ENCODE peak calls at places on chromosomes 3 and 15, in eight cellular contexts. One of them, this sample, is unnamed.

GRCh38 chr3:50296721-50297383 is 2.4 kb downstream of the HYAL3 start:
- DNase-seq in CD8-positive, alpha-beta T cell: no peak
- DNase-seq in BJ: no peak
- DNase-seq in ovary: no peak
- DNase-seq in body of pancreas: no peak
- DNase-seq in breast epithelium: no peak
- DNase-seq in upper lobe of right lung: no peak
- DNase-seq in keratinocyte: no peak
- DNase-seq in this sample: no peak

GRCh38 chr15:91710072-91710471 is 143.4 kb upstream of the SLCO3A1 start:
- DNase-seq in keratinocyte: peak; percentile 17
- DNase-seq in body of pancreas: no peak
- DNase-seq in upper lobe of right lung: no peak
- DNase-seq in CD8-positive, alpha-beta T cell: no peak
- DNase-seq in BJ: no peak
- DNase-seq in ovary: no peak
- DNase-seq in breast epithelium: no peak
- DNase-seq in this sample: no peak

GRCh38 chr3:49151610-49152009 is 14.5 kb downstream of the CCDC71 start:
- DNase-seq in breast epithelium: no peak
- DNase-seq in keratinocyte: no peak
- DNase-seq in CD8-positive, alpha-beta T cell: no peak
- DNase-seq in ovary: no peak
- DNase-seq in BJ: no peak
- DNase-seq in upper lobe of right lung: no peak
- DNase-seq in body of pancreas: no peak
- DNase-seq in this sample: no peak

GRCh38 chr15:48924528-48925393 is 39.0 kb downstream of the SHC4 start:
- DNase-seq in ovary: no peak
- DNase-seq in upper lobe of right lung: no peak
- DNase-seq in keratinocyte: no peak
- DNase-seq in BJ: no peak
- DNase-seq in CD8-positive, alpha-beta T cell: no peak
- DNase-seq in body of pancreas: no peak
- DNase-seq in breast epithelium: no peak
- DNase-seq in this sample: no peak

GRCh38 chr15:70845616-70846360 is 8.2 kb downstream of the LARP6 start:
- DNase-seq in CD8-positive, alpha-beta T cell: no peak
- DNase-seq in upper lobe of right lung: no peak
- DNase-seq in breast epithelium: no peak
- DNase-seq in keratinocyte: no peak
- DNase-seq in ovary: no peak
- DNase-seq in body of pancreas: no peak
- DNase-seq in BJ: no peak
- DNase-seq in this sample: no peak

GRCh38 chr3:126472277-126473006 is 3.2 kb downstream of the ZXDC start:
- DNase-seq in body of pancreas: peak; percentile 73
- DNase-seq in CD8-positive, alpha-beta T cell: no peak
- DNase-seq in keratinocyte: peak; percentile 81
- DNase-seq in BJ: peak; percentile 68
- DNase-seq in breast epithelium: peak; percentile 67
- DNase-seq in upper lobe of right lung: peak; percentile 85
- DNase-seq in ovary: no peak
- DNase-seq in this sample: peak; percentile 83

GRCh38 chr3:48507256-48508061 is 3.5 kb upstream of the SHISA5 start:
- DNase-seq in CD8-positive, alpha-beta T cell: peak; percentile 53
- DNase-seq in BJ: no peak
- DNase-seq in breast epithelium: peak; percentile 73
- DNase-seq in ovary: no peak
- DNase-seq in upper lobe of right lung: peak; percentile 77
- DNase-seq in keratinocyte: peak; percentile 85
- DNase-seq in body of pancreas: peak; percentile 77
- DNase-seq in this sample: peak; percentile 77

GRCh38 chr3:3031358-3031757 is 78.8 kb downstream of the IL5RA start:
- DNase-seq in BJ: no peak
- DNase-seq in upper lobe of right lung: no peak
- DNase-seq in CD8-positive, alpha-beta T cell: no peak
- DNase-seq in body of pancreas: no peak
- DNase-seq in ovary: no peak
- DNase-seq in breast epithelium: no peak
- DNase-seq in keratinocyte: no peak
- DNase-seq in this sample: no peak

GRCh38 chr3:25420885-25421284 is 7.2 kb upstream of the RARB start:
- DNase-seq in ovary: no peak
- DNase-seq in keratinocyte: no peak
- DNase-seq in body of pancreas: no peak
- DNase-seq in CD8-positive, alpha-beta T cell: no peak
- DNase-seq in BJ: no peak
- DNase-seq in breast epithelium: no peak
- DNase-seq in upper lobe of right lung: no peak
- DNase-seq in this sample: no peak

GRCh38 chr3:53728606-53729005 is 117.6 kb downstream of the CHDH start:
- DNase-seq in ovary: no peak
- DNase-seq in CD8-positive, alpha-beta T cell: no peak
- DNase-seq in breast epithelium: no peak
- DNase-seq in keratinocyte: no peak
- DNase-seq in upper lobe of right lung: no peak
- DNase-seq in BJ: no peak
- DNase-seq in body of pancreas: no peak
- DNase-seq in this sample: no peak

GRCh38 chr15:39666671-39667070 is 85.8 kb downstream of the THBS1 start:
- DNase-seq in ovary: no peak
- DNase-seq in keratinocyte: no peak
- DNase-seq in breast epithelium: no peak
- DNase-seq in upper lobe of right lung: no peak
- DNase-seq in body of pancreas: no peak
- DNase-seq in BJ: peak; percentile 82
- DNase-seq in CD8-positive, alpha-beta T cell: no peak
- DNase-seq in this sample: no peak

GRCh38 chr3:109532257-109533216 is 195.2 kb upstream of the DPPA4 start:
- DNase-seq in keratinocyte: no peak
- DNase-seq in upper lobe of right lung: no peak
- DNase-seq in BJ: no peak
- DNase-seq in ovary: no peak
- DNase-seq in CD8-positive, alpha-beta T cell: peak; percentile 11
- DNase-seq in breast epithelium: no peak
- DNase-seq in body of pancreas: peak; percentile 65
- DNase-seq in this sample: no peak

GRCh38 chr15:101543026-101543390 is 53.5 kb upstream of the PCSK6 start:
- DNase-seq in upper lobe of right lung: no peak
- DNase-seq in CD8-positive, alpha-beta T cell: no peak
- DNase-seq in ovary: no peak
- DNase-seq in breast epithelium: no peak
- DNase-seq in BJ: no peak
- DNase-seq in body of pancreas: no peak
- DNase-seq in keratinocyte: no peak
- DNase-seq in this sample: no peak

GRCh38 chr3:37770938-37771918 is 90.5 kb upstream of the CTDSPL start:
- DNase-seq in ovary: peak; percentile 64
- DNase-seq in BJ: no peak
- DNase-seq in upper lobe of right lung: no peak
- DNase-seq in keratinocyte: no peak
- DNase-seq in body of pancreas: peak; percentile 77
- DNase-seq in CD8-positive, alpha-beta T cell: no peak
- DNase-seq in breast epithelium: no peak
- DNase-seq in this sample: no peak

GRCh38 chr15:88342666-88343065 is 86.1 kb upstream of the NTRK3 start:
- DNase-seq in body of pancreas: no peak
- DNase-seq in keratinocyte: no peak
- DNase-seq in upper lobe of right lung: no peak
- DNase-seq in BJ: peak; percentile 19
- DNase-seq in CD8-positive, alpha-beta T cell: no peak
- DNase-seq in ovary: no peak
- DNase-seq in breast epithelium: no peak
- DNase-seq in this sample: no peak

GRCh38 chr3:71930056-71930991 is 145.4 kb upstream of the PROK2 start:
- DNase-seq in CD8-positive, alpha-beta T cell: no peak
- DNase-seq in breast epithelium: no peak
- DNase-seq in body of pancreas: no peak
- DNase-seq in BJ: no peak
- DNase-seq in upper lobe of right lung: no peak
- DNase-seq in ovary: peak; percentile 37
- DNase-seq in keratinocyte: peak; percentile 19
- DNase-seq in this sample: peak; percentile 5

GRCh38 chr3:71753716-71754609 is at the start of gene GPR27:
- DNase-seq in CD8-positive, alpha-beta T cell: no peak
- DNase-seq in upper lobe of right lung: peak; percentile 70
- DNase-seq in breast epithelium: no peak
- DNase-seq in ovary: peak; percentile 61
- DNase-seq in BJ: no peak
- DNase-seq in keratinocyte: no peak
- DNase-seq in body of pancreas: peak; percentile 36
- DNase-seq in this sample: no peak

DNA sequence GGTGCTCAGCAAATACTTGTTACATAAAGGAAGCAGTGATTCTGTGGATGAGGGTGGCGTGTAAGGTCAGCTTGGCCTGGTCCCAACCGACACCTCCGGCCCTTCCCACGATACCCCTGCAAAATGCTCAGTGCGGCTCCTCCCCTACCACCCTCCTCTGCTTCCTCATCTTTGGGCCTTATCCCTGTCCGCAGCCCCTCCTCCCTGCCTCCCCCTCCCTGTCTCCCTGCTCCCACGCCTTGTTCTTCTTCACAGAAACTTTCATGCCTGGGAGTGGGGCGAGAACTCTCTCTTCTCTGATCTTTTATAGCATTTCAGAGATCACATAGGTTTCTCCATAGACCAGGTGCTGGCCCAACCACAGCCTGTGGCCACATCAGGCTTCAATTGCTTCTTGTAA is 75.0 kb upstream of the ATP2B2 start:
- DNase-seq in breast epithelium: no peak
- DNase-seq in CD8-positive, alpha-beta T cell: no peak
- DNase-seq in BJ: no peak
- DNase-seq in ovary: no peak
- DNase-seq in upper lobe of right lung: no peak
- DNase-seq in keratinocyte: no peak
- DNase-seq in body of pancreas: no peak
- DNase-seq in this sample: no peak
- TF ChIP-seq CTCF in breast epithelium: no peak
- TF ChIP-seq CTCF in CD8-positive, alpha-beta T cell: no peak
- TF ChIP-seq CTCF in BJ: no peak
- TF ChIP-seq CTCF in ovary: no peak
- TF ChIP-seq CTCF in upper lobe of right lung: no peak
- TF ChIP-seq CTCF in keratinocyte: no peak
- TF ChIP-seq CTCF in body of pancreas: no peak
- TF ChIP-seq CTCF in this sample: no peak

GRCh38 chr3:52488746-52489145 is 6.4 kb upstream of the STAB1 start:
- DNase-seq in ovary: no peak
- DNase-seq in upper lobe of right lung: no peak
- DNase-seq in breast epithelium: no peak
- DNase-seq in CD8-positive, alpha-beta T cell: no peak
- DNase-seq in keratinocyte: no peak
- DNase-seq in BJ: no peak
- DNase-seq in body of pancreas: no peak
- DNase-seq in this sample: no peak

GRCh38 chr3:52487050-52487787 is 7.9 kb upstream of the STAB1 start:
- DNase-seq in keratinocyte: no peak
- DNase-seq in ovary: no peak
- DNase-seq in breast epithelium: no peak
- DNase-seq in BJ: no peak
- DNase-seq in CD8-positive, alpha-beta T cell: no peak
- DNase-seq in upper lobe of right lung: peak; percentile 61
- DNase-seq in body of pancreas: no peak
- DNase-seq in this sample: no peak

GRCh38 chr3:52490035-52490937 is 4.9 kb upstream of the STAB1 start:
- DNase-seq in CD8-positive, alpha-beta T cell: no peak
- DNase-seq in body of pancreas: no peak
- DNase-seq in ovary: no peak
- DNase-seq in BJ: no peak
- DNase-seq in upper lobe of right lung: no peak
- DNase-seq in breast epithelium: no peak
- DNase-seq in keratinocyte: no peak
- DNase-seq in this sample: no peak

GRCh38 chr3:52489453-52489852 is 5.7 kb upstream of the STAB1 start:
- DNase-seq in keratinocyte: no peak
- DNase-seq in ovary: no peak
- DNase-seq in body of pancreas: no peak
- DNase-seq in CD8-positive, alpha-beta T cell: no peak
- DNase-seq in upper lobe of right lung: no peak
- DNase-seq in breast epithelium: no peak
- DNase-seq in BJ: no peak
- DNase-seq in this sample: no peak

DNA sequence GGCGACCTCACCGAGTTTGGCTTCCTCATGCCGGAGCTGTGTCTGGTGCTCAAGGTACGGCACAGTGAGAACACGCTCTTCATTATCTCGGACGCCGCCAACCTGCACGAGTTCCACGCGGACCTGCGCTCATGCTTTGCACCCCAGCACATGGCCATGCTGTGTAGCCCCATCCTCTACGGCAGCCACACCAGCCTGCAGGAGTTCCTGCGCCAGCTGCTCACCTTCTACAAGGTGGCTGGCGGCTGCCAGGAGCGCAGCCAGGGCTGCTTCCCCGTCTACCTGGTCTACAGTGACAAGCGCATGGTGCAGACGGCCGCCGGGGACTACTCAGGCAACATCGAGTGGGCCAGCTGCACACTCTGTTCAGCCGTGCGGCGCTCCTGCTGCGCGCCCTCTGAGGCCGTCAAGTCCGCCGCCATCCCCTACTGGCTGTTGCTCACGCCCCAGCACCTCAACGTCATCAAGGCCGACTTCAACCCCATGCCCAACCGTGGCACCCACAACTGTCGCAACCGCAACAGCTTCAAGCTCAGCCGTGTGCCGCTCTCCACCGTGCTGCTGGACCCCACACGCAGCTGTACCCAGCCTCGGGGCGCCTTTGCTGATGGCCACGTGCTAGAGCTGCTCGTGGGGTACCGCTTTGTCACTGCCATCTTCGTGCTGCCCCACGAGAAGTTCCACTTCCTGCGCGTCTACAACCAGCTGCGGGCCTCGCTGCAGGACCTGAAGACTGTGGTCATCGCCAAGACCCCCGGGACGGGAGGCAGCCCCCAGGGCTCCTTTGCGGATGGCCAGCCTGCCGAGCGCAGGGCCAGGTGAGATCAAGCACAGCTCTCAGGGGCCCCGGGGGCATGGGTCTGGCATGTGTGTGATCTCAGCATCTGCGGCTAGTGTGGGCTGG is 7.1 kb upstream of the STAB1 start:
- DNase-seq in body of pancreas: no peak
- DNase-seq in CD8-positive, alpha-beta T cell: no peak
- DNase-seq in upper lobe of right lung: no peak
- DNase-seq in breast epithelium: no peak
- DNase-seq in ovary: no peak
- DNase-seq in BJ: no peak
- DNase-seq in keratinocyte: no peak
- DNase-seq in this sample: no peak
- H3K36me3 ChIP-seq in body of pancreas: peaks cover 25% of the 10 kb centered on the region
- H3K36me3 ChIP-seq in CD8-positive, alpha-beta T cell: peaks cover 31% of the 10 kb centered on the region
- H3K36me3 ChIP-seq in upper lobe of right lung: peaks cover 74% of the 10 kb centered on the region
- H3K36me3 ChIP-seq in breast epithelium: peaks cover 15% of the 10 kb centered on the region
- H3K36me3 ChIP-seq in ovary: peaks cover 2% of the 10 kb centered on the region
- H3K36me3 ChIP-seq in BJ: peaks cover 71% of the 10 kb centered on the region
- H3K36me3 ChIP-seq in keratinocyte: peaks cover 55% of the 10 kb centered on the region
- H3K36me3 ChIP-seq in this sample: peaks cover 6% of the 10 kb centered on the region

GRCh38 chr3:36124118-36124796 is 256.0 kb upstream of the STAC start:
- DNase-seq in CD8-positive, alpha-beta T cell: no peak
- DNase-seq in breast epithelium: no peak
- DNase-seq in BJ: peak; percentile 6
- DNase-seq in upper lobe of right lung: no peak
- DNase-seq in ovary: no peak
- DNase-seq in keratinocyte: no peak
- DNase-seq in body of pancreas: peak; percentile 15
- DNase-seq in this sample: peak; percentile 21
- TF ChIP-seq CTCF in CD8-positive, alpha-beta T cell: no peak
- TF ChIP-seq CTCF in breast epithelium: no peak
- TF ChIP-seq CTCF in BJ: peak; percentile 80
- TF ChIP-seq CTCF in upper lobe of right lung: peak; percentile 37
- TF ChIP-seq CTCF in ovary: no peak
- TF ChIP-seq CTCF in keratinocyte: peak; percentile 72
- TF ChIP-seq CTCF in body of pancreas: peak; percentile 32
- TF ChIP-seq CTCF in this sample: peak; percentile 70

GRCh38 chr3:52349611-52350395 is 33.7 kb downstream of the DNAH1 start:
- DNase-seq in upper lobe of right lung: no peak
- DNase-seq in BJ: no peak
- DNase-seq in keratinocyte: no peak
- DNase-seq in body of pancreas: no peak
- DNase-seq in CD8-positive, alpha-beta T cell: no peak
- DNase-seq in breast epithelium: no peak
- DNase-seq in ovary: no peak
- DNase-seq in this sample: no peak
- H3K36me3 ChIP-seq in upper lobe of right lung: peaks cover 26% of the 10 kb centered on the region
- H3K36me3 ChIP-seq in BJ: peaks cover 2% of the 10 kb centered on the region
- H3K36me3 ChIP-seq in keratinocyte: no peaks in the 10 kb centered on the region
- H3K36me3 ChIP-seq in body of pancreas: no peaks in the 10 kb centered on the region
- H3K36me3 ChIP-seq in CD8-positive, alpha-beta T cell: peaks cover 19% of the 10 kb centered on the region
- H3K36me3 ChIP-seq in breast epithelium: no peaks in the 10 kb centered on the region
- H3K36me3 ChIP-seq in ovary: no peaks in the 10 kb centered on the region
- H3K36me3 ChIP-seq in this sample: no peaks in the 10 kb centered on the region

This sample was measured in kidney epithelial cell.